ENCODE peak calls at places on chromosome 19, in seven cellular contexts. C is smooth muscle cell of the brain vasculature; N is NCI-H2029; U is NCI-H1105 treated with DMSO at 0.1 percent for 48 hours; O is fibroblast of gingiva; Y is stimulated activated CD4-positive, alpha-beta T cell treated with anti-CD3 and anti-CD28 coated beads, Interleukin-4, amount 100 ng/mL, for 1 hour; W is AG09309. H is an unnamed sample.

GRCh38 chr19:15536350-15536749 is 28.0 kb downstream of the CYP4F22 start:
- DNase-seq in C (no peak), N (no peak), U (no peak), O (no peak), Y (no peak), W (no peak), H (no peak)

GRCh38 chr19:49837009-49837310 is 14.0 kb upstream of the PTOV1 start:
- DNase-seq in C (no peak), N (no peak), U (no peak), O (no peak), Y (no peak), W (no peak), H (no peak)

GRCh38 chr19:3504723-3505122 is 1.4 kb upstream of the FZR1 start:
- DNase-seq in C (no peak), N (no peak), U (no peak), O (no peak), Y (no peak), W (no peak), H (no peak)

GRCh38 chr19:41192574-41193419 is at the start of gene CYP2S1:
- DNase-seq in C (no peak), N (no peak), U (no peak), O (no peak), Y (peak), W (no peak), H (no peak)

GRCh38 chr19:52786078-52786463 is 520 bp downstream of the ZNF600 start:
- DNase-seq in C (no peak), N (no peak), U (no peak), O (no peak), Y (no peak), W (no peak), H (no peak)

GRCh38 chr19:55255618-55256423 is 3.0 kb downstream of the PPP6R1 start:
- DNase-seq in C (no peak), N (no peak), U (no peak), O (no peak), Y (peak), W (no peak), H (no peak)

GRCh38 chr19:4713384-4713951 is 10.2 kb downstream of the DPP9 start:
- DNase-seq in C (no peak), N (no peak), U (no peak), O (peak), Y (no peak), W (peak), H (no peak)

GRCh38 chr19:49631610-49632192 is 8.2 kb downstream of the RRAS start:
- DNase-seq in C (no peak), N (no peak), U (no peak), O (no peak), Y (no peak), W (no peak), H (no peak)

GRCh38 chr19:47713046-47714021 is at the start of gene EHD2:
- DNase-seq in C (no peak), N (no peak), U (peak), O (peak), Y (peak), W (no peak), H (no peak)

GRCh38 chr19:33778089-33778791 is 18.4 kb upstream of the KCTD15 start:
- DNase-seq in C (no peak), N (peak), U (peak), O (peak), Y (peak), W (no peak), H (peak)

GRCh38 chr19:50567052-50567841 is 988 bp downstream of the LRRC4B start:
- DNase-seq in C (no peak), N (no peak), U (peak), O (no peak), Y (no peak), W (no peak), H (no peak)

GRCh38 chr19:4007836-4008539 is 452 bp downstream of the PIAS4 start:
- DNase-seq in C (no peak), N (no peak), U (no peak), O (no peak), Y (peak), W (no peak), H (no peak)

GRCh38 chr19:45217193-45217956 is 27.8 kb downstream of the EXOC3L2 start:
- DNase-seq in C (no peak), N (no peak), U (no peak), O (no peak), Y (no peak), W (no peak), H (no peak)

GRCh38 chr19:6677924-6678689 is 8.1 kb upstream of the TNFSF14 start:
- DNase-seq in C (no peak), N (no peak), U (no peak), O (no peak), Y (peak), W (no peak), H (no peak)

GRCh38 chr19:5801796-5802616 is 2.9 kb upstream of the NRTN start:
- DNase-seq in C (no peak), N (no peak), U (no peak), O (no peak), Y (no peak), W (no peak), H (no peak)

GRCh38 chr19:35037716-35038622 is 3.6 kb upstream of the HPN start:
- DNase-seq in C (no peak), N (peak), U (no peak), O (peak), Y (no peak), W (no peak), H (no peak)

GRCh38 chr19:34996978-34997640 is 3.0 kb upstream of the GRAMD1A start:
- DNase-seq in C (no peak), N (no peak), U (no peak), O (no peak), Y (no peak), W (no peak), H (no peak)

GRCh38 chr19:9967326-9967725 is 31.0 kb upstream of the OLFM2 start:
- DNase-seq in C (no peak), N (no peak), U (no peak), O (peak), Y (no peak), W (no peak), H (no peak)

GRCh38 chr19:46533085-46534081 is 37.7 kb upstream of the PNMA8B start:
- DNase-seq in C (no peak), N (no peak), U (no peak), O (no peak), Y (no peak), W (no peak), H (no peak)

GRCh38 chr19:49718511-49718910 is 27.6 kb downstream of the CPT1C start:
- DNase-seq in C (peak), N (no peak), U (no peak), O (peak), Y (no peak), W (no peak), H (no peak)

GRCh38 chr19:3360494-3361383 is 5.6 kb upstream of the NFIC start:
- DNase-seq in C (no peak), N (no peak), U (no peak), O (peak), Y (peak), W (no peak), H (no peak)

GRCh38 chr19:3642987-3643386 is 16.4 kb upstream of the CACTIN start:
- DNase-seq in C (no peak), N (no peak), U (no peak), O (no peak), Y (peak), W (no peak), H (no peak)

GRCh38 chr19:43639507-43640423 is at the start of gene CADM4:
- DNase-seq in C (no peak), N (peak), U (peak), O (no peak), Y (peak), W (no peak), H (no peak)

GRCh38 chr19:3440082-3440481 is 40.2 kb downstream of the SMIM24 start:
- DNase-seq in C (no peak), N (no peak), U (no peak), O (no peak), Y (peak), W (no peak), H (no peak)

GRCh38 chr19:37867831-37868230 is 38.6 kb downstream of the WDR87 start:
- DNase-seq in C (no peak), N (no peak), U (no peak), O (peak), Y (no peak), W (peak), H (no peak)

GRCh38 chr19:51703655-51704515 is 10.8 kb downstream of the SPACA6 start:
- DNase-seq in C (peak), N (peak), U (peak), O (peak), Y (peak), W (peak), H (peak)

GRCh38 chr19:38684078-38684861 is 36.8 kb downstream of the ACTN4 start:
- DNase-seq in C (no peak), N (peak), U (no peak), O (peak), Y (no peak), W (peak), H (peak)

H was measured in SHP77 treated with DMSO at 0.1 percent for 48 hours.